ENCODE peak calls at places on chromosomes 12 and 14, in nine cellular contexts. O is psoas muscle; Y is CD8-positive, alpha-beta memory T cell; V is heart left ventricle; M is tibial nerve; P is K562; R is body of pancreas; C is PC-9; G is SJSA1. D is an unnamed sample. For H3K9me3, the result is how much of the 10 kb centered on the place peaks cover.

GRCh38 chr12:1256991-1257390 is 266.0 kb downstream of the ERC1 start:
- DNase-seq in O (no peak), Y (no peak), V (no peak), M (no peak), P (no peak), R (no peak), C (no peak), G (no peak), D (no peak)

GRCh38 chr12:45464699-45465098 is 248.8 kb downstream of the ANO6 start:
- DNase-seq in O (no peak), Y (no peak), V (no peak), M (no peak), P (no peak), R (no peak), C (no peak), G (no peak), D (no peak)

GRCh38 chr12:92028039-92028709 is 117.5 kb downstream of the BTG1 start:
- DNase-seq in O (no peak), Y (no peak), V (no peak), M (no peak), P (no peak), R (no peak), C (no peak), G (no peak), D (no peak)

GRCh38 chr14:36820111-36820709 is 158.6 kb downstream of the PAX9 start:
- DNase-seq in O (no peak), Y (no peak), V (no peak), M (no peak), P (no peak), R (no peak), C (no peak), G (no peak), D (no peak)

GRCh38 chr12:20695232-20695631 is at the start of gene SLCO1C1:
- DNase-seq in O (no peak), Y (no peak), V (no peak), M (no peak), P (no peak), R (no peak), C (no peak), G (no peak), D (no peak)

GRCh38 chr12:92079054-92079385 is 66.6 kb downstream of the BTG1 start:
- DNase-seq in O (no peak), Y (no peak), V (no peak), M (no peak), P (no peak), R (no peak), C (no peak), G (no peak), D (no peak)

GRCh38 chr14:101225729-101226152 is 322.2 kb upstream of the RTL1 start:
- DNase-seq in O (peak), Y (no peak), V (no peak), M (no peak), P (peak), R (no peak), C (no peak), G (no peak), D (no peak)

GRCh38 chr12:100826323-100826722 is 31.7 kb downstream of the ANO4 start:
- DNase-seq in O (no peak), Y (no peak), V (peak), M (no peak), P (peak), R (peak), C (peak), G (no peak), D (no peak)

GRCh38 chr14:69010632-69011031 is 31.5 kb upstream of the ACTN1 start:
- DNase-seq in O (no peak), Y (peak), V (no peak), M (no peak), P (no peak), R (no peak), C (no peak), G (no peak), D (no peak)

GRCh38 chr12:56688129-56688845 is at the start of gene PTGES3:
- DNase-seq in O (peak), Y (peak), V (peak), M (peak), P (peak), R (peak), C (peak), G (peak), D (peak)

GRCh38 chr12:56694161-56694560 is 6.1 kb upstream of the PTGES3 start:
- DNase-seq in O (no peak), Y (no peak), V (no peak), M (no peak), P (no peak), R (no peak), C (no peak), G (no peak), D (no peak)

GRCh38 chr12:56684745-56685369 is 3.2 kb downstream of the PTGES3 start:
- DNase-seq in O (no peak), Y (no peak), V (no peak), M (no peak), P (no peak), R (no peak), C (no peak), G (no peak), D (no peak)

GRCh38 chr12:56687225-56688128 is 607 bp downstream of the PTGES3 start:
- DNase-seq in O (peak), Y (peak), V (peak), M (peak), P (peak), R (peak), C (peak), G (no peak), D (no peak)

GRCh38 chr12:56688846-56689113 is 696 bp upstream of the PTGES3 start:
- DNase-seq in O (no peak), Y (no peak), V (no peak), M (no peak), P (no peak), R (no peak), C (no peak), G (no peak), D (no peak)
- H3K27ac ChIP-seq in O (peak), Y (peak), V (peak), M (peak), P (peak), R (peak), C (peak), G (peak), D (peak)

DNA sequence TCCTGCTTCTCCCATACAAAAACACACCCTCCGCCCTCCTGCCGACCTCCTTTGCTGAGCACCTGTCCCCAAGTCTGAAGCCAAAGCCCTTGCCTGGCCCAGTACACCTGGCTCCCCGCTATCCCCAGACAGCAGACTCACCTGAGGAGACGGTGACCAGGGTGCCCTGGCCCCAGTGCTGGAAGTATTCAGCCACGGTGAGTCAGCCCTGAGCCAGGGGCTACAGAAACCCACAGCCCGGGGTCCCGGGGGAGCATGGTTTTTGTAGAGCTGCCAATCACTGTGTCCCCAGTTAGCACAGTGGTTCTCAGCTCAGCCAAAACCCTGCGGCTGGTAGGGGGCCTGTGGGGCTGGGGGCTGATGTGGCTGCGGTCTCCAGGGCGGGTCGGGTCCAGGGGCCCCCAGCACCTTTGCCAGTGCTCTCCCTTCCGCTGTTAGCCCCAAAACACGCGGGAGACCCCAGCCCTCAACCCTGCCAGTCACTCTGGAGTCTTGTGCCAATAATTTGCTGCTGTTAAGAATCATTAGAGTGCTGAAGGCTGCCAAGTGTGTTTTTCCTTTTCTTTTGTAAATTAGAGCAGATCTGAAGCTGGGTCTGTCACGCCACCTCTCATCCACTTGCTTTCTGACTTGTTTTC is 339.0 kb downstream of the TMEM121 start:
- DNase-seq in O (no peak), Y (no peak), V (no peak), M (peak), P (no peak), R (no peak), C (no peak), G (peak), D (peak)
- H3K9me3 ChIP-seq in O (under half), Y (under half), V (under half), M (under half), P (under half), R (under half), C (under half), G (under half), D (under half)

DNA sequence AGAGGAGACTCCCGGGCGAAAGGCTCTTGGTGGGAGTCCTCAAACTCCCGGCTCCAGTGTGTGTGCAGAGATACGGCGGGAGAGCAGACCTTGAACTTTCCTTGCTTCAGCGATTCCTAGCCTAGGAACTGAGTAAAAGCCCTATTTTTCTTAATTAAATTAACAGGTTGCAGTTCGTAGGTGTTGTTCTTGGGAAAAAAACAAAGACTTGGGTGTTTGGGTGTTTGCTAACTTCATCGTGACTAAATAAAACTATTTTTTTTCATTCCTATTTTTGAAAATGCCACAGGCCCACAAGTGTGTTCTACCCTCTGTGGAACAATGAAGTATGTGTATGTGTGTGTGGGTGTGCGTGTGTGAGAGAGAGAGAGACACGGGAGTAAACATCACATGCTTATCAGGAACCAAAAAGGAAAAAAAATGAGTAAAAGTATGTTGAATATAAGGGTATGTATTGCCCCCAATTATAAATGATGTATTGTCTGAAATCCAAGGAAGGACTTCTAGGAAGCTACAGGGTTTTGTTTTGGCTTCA is 641 bp downstream of the TMEM117 start:
- DNase-seq in O (no peak), Y (no peak), V (peak), M (peak), P (no peak), R (peak), C (no peak), G (no peak), D (no peak)
- H3K4me3 ChIP-seq in O (peak), Y (peak), V (peak), M (peak), P (peak), R (peak), C (peak), G (peak), D (peak)

GRCh38 chr14:96484391-96484790 is 17.8 kb upstream of the PAPOLA start:
- DNase-seq in O (no peak), Y (no peak), V (no peak), M (no peak), P (no peak), R (no peak), C (no peak), G (no peak), D (no peak)

GRCh38 chr14:96482986-96483385 is 19.2 kb upstream of the PAPOLA start:
- DNase-seq in O (no peak), Y (no peak), V (no peak), M (no peak), P (no peak), R (no peak), C (no peak), G (no peak), D (no peak)

GRCh38 chr14:96481731-96482314 is 20.4 kb upstream of the PAPOLA start:
- DNase-seq in O (no peak), Y (no peak), V (no peak), M (no peak), P (no peak), R (no peak), C (no peak), G (no peak), D (no peak)

GRCh38 chr14:96478119-96478518 is 24.1 kb upstream of the PAPOLA start:
- DNase-seq in O (no peak), Y (no peak), V (no peak), M (no peak), P (no peak), R (no peak), C (no peak), G (no peak), D (no peak)

GRCh38 chr14:96479435-96480146 is 22.6 kb upstream of the PAPOLA start:
- DNase-seq in O (no peak), Y (no peak), V (no peak), M (no peak), P (no peak), R (no peak), C (no peak), G (no peak), D (no peak)
- H3K27ac ChIP-seq in O (no peak), Y (no peak), V (no peak), M (no peak), P (no peak), R (no peak), C (no peak), G (no peak), D (no peak)

GRCh38 chr14:54348001-54348611 is 48.7 kb upstream of the CDKN3 start:
- DNase-seq in O (no peak), Y (peak), V (no peak), M (no peak), P (peak), R (no peak), C (no peak), G (no peak), D (no peak)

GRCh38 chr14:54343276-54344121 is 53.3 kb upstream of the CDKN3 start:
- DNase-seq in O (no peak), Y (no peak), V (peak), M (no peak), P (no peak), R (no peak), C (peak), G (no peak), D (no peak)

GRCh38 chr14:54347044-54347443 is 49.8 kb upstream of the CDKN3 start:
- DNase-seq in O (no peak), Y (no peak), V (no peak), M (no peak), P (no peak), R (no peak), C (no peak), G (no peak), D (no peak)

GRCh38 chr14:54344445-54344844 is 52.4 kb upstream of the CDKN3 start:
- DNase-seq in O (no peak), Y (no peak), V (no peak), M (no peak), P (peak), R (no peak), C (no peak), G (no peak), D (no peak)

GRCh38 chr14:54346257-54346656 is 50.5 kb upstream of the CDKN3 start:
- DNase-seq in O (no peak), Y (no peak), V (no peak), M (no peak), P (no peak), R (no peak), C (no peak), G (no peak), D (no peak)
- H3K9me3 ChIP-seq in O (under half), Y (under half), V (under half), M (under half), P (under half), R (under half), C (under half), G (under half), D (under half)

GRCh38 chr12:52260351-52261210 is 13.9 kb upstream of the KRT86 start:
- DNase-seq in O (no peak), Y (no peak), V (no peak), M (no peak), P (no peak), R (peak), C (no peak), G (no peak), D (peak)

GRCh38 chr12:52256165-52256935 is 18.1 kb upstream of the KRT86 start:
- DNase-seq in O (peak), Y (no peak), V (no peak), M (no peak), P (no peak), R (peak), C (peak), G (no peak), D (peak)

GRCh38 chr12:52259850-52260249 is 14.6 kb upstream of the KRT86 start:
- DNase-seq in O (no peak), Y (no peak), V (no peak), M (no peak), P (no peak), R (peak), C (no peak), G (no peak), D (peak)

GRCh38 chr12:52257074-52257551 is 17.3 kb upstream of the KRT86 start:
- DNase-seq in O (no peak), Y (no peak), V (no peak), M (no peak), P (no peak), R (peak), C (no peak), G (no peak), D (peak)

GRCh38 chr12:52258335-52258901 is 16.0 kb upstream of the KRT86 start:
- DNase-seq in O (no peak), Y (no peak), V (no peak), M (no peak), P (no peak), R (peak), C (no peak), G (no peak), D (peak)
- H3K4me3 ChIP-seq in O (no peak), Y (no peak), V (peak), M (no peak), P (no peak), R (no peak), C (no peak), G (no peak), D (no peak)

GRCh38 chr12:52757449-52758176 is 19.5 kb downstream of the KRT76 start:
- DNase-seq in O (no peak), Y (no peak), V (no peak), M (no peak), P (no peak), R (no peak), C (no peak), G (peak), D (no peak)

GRCh38 chr12:52754135-52754534 is 23.0 kb downstream of the KRT76 start:
- DNase-seq in O (no peak), Y (no peak), V (no peak), M (no peak), P (no peak), R (no peak), C (no peak), G (peak), D (no peak)

GRCh38 chr12:52753283-52753682 is 23.9 kb downstream of the KRT76 start:
- DNase-seq in O (no peak), Y (no peak), V (no peak), M (no peak), P (no peak), R (no peak), C (no peak), G (peak), D (no peak)

GRCh38 chr12:52756281-52756960 is 20.7 kb downstream of the KRT76 start:
- DNase-seq in O (no peak), Y (no peak), V (no peak), M (no peak), P (no peak), R (no peak), C (no peak), G (peak), D (no peak)

DNA sequence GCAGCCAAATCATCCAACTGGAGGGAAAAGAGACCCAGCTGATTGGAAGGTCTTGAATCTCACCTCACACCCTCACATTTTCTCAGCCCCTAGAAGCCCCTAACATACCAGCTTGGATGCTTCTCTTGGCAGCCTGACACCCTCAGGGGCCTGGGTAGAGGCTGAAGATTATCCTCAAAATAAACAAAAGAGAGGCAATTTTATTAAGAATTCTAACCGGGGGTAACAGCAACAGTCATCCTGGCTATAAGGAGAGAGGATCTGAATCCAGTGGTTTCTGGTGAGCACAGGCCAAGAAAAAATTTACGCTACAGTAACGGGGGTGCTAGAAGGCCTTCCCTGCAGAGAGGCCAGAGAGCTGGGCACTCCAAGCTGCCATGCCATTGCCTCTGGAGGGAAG is 21.6 kb downstream of the KRT76 start:
- DNase-seq in O (no peak), Y (no peak), V (no peak), M (no peak), P (no peak), R (no peak), C (no peak), G (peak), D (no peak)
- H3K27ac ChIP-seq in O (no peak), Y (no peak), V (no peak), M (no peak), P (no peak), R (no peak), C (no peak), G (no peak), D (no peak)

DNA sequence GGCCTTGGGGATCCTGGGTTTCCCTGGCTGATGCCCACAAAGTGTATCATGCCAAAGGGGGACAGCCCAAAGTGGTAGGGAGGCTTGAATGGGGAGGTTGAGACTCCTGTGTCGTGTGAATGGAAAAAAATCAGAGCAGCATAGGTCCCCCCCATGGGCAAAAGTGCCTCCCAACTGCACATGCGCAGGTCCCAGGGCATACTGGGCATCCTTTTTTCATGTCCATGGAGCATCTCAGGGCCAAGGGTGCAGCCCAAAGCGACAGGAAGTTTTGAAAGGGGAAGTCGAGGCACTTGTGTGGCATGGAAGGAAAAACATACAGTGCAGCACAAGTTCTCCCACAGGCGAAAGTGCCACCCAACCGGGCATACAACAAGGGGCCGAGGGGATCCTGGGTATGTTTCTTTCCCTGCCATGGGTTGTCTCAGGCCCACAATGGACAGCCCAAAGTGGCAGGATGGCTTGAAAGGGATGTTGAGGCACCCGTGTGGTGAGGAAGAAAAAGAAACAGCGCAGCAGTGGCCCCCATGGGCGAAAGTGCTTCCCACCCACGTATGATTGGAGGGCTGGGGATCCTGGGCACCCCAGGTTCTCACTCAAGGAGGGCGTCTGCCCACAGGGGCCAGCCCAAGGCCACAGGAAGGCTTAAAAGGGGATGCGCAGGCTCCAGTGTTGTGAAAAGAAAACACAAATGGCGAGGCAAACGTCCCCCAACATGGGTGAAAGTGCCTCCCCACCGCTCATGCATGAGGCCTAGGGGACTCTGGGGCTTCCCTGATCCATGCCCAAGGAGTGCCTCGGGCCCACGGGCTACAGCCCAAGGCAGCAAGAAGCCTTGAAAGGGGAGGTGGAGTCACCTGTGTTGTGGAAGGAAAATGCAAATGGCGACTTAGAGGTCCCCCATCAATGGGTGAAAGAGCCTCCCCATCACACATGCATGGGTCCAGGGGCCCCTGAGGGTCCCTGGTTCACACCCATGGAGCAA is 573.7 kb downstream of the ALG10 start:
- DNase-seq in O (peak), Y (no peak), V (no peak), M (no peak), P (peak), R (no peak), C (no peak), G (no peak), D (peak)
- H3K9me3 ChIP-seq in O (under half), Y (under half), V (half or more), M (under half), P (under half), R (under half), C (under half), G (under half), D (under half)

DNA sequence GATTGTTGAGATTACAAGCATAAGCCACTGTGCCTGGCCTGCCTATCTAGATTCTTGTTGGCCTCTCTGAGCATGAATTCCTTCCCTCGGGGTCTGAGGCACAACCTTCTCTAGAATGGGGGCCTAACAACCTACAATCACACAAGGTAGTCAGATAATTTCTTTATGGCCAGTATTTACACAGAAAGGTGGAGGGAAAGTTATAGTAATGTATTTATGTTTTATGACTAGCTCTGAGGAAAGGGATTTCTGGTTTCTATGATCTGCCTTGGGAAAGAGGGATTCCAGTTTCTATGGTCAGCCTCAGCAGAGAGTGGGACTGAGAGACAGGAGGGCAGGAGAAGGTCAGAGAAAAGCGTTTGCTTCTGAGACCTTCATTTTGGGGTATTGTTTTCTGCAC is 499.9 kb upstream of the RGS6 start:
- DNase-seq in O (no peak), Y (no peak), V (no peak), M (no peak), P (no peak), R (no peak), C (no peak), G (no peak), D (no peak)
- H3K4me3 ChIP-seq in O (no peak), Y (no peak), V (no peak), M (no peak), P (no peak), R (no peak), C (no peak), G (no peak), D (no peak)